ENCODE peak calls at places on chromosomes 3 and 15, in eight cellular contexts. Y, D, Z, F, J, L, G and W are unnamed samples.

GRCh38 chr3:158731938-158732855 is at the start of gene RARRES1:
- DNase-seq in F (peak; percentile 55), Z (peak; percentile 62), Y (peak; percentile 60), D (peak; percentile 90), L (no peak), G (peak; percentile 51), J (peak; percentile 47), W (peak; percentile 79)

GRCh38 chr15:29151111-29151857 is 118.3 kb downstream of the NSMCE3 start:
- DNase-seq in Y (no peak), L (no peak), F (no peak), Z (no peak), G (no peak), J (no peak), D (peak; percentile 61), W (no peak)

GRCh38 chr15:99537344-99537743 is 28.4 kb upstream of the MEF2A start:
- DNase-seq in D (no peak), Y (no peak), G (no peak), F (no peak), L (no peak), J (no peak), Z (no peak), W (no peak)

GRCh38 chr15:68343579-68344225 is 66.2 kb downstream of the FEM1B start:
- DNase-seq in D (no peak), L (no peak), Z (no peak), F (no peak), J (no peak), G (no peak), Y (no peak), W (no peak)

GRCh38 chr15:81161215-81161673 is 27.2 kb downstream of the CFAP161 start:
- DNase-seq in D (no peak), F (no peak), Y (no peak), J (no peak), Z (no peak), L (no peak), G (no peak), W (no peak)

GRCh38 chr3:133570139-133570936 is 3.1 kb upstream of the CDV3 start:
- DNase-seq in D (no peak), L (no peak), J (peak; percentile 89), F (no peak), G (no peak), Z (peak; percentile 85), Y (no peak), W (no peak)

GRCh38 chr3:154730221-154730620 is 300.2 kb upstream of the GPR149 start:
- DNase-seq in G (no peak), D (no peak), L (no peak), Y (no peak), Z (peak; percentile 24), J (no peak), F (no peak), W (no peak)

GRCh38 chr3:134373278-134373941 is 837 bp downstream of the AMOTL2 start:
- DNase-seq in Z (peak; percentile 85), L (no peak), J (peak; percentile 94), D (peak; percentile 96), F (peak; percentile 75), Y (no peak), G (peak; percentile 74), W (peak; percentile 88)

GRCh38 chr3:197458179-197458707 is 97.5 kb downstream of the BDH1 start:
- DNase-seq in J (no peak), Y (peak; percentile 53), D (peak; percentile 75), F (no peak), G (no peak), Z (peak; percentile 51), L (no peak), W (no peak)
- TF ChIP-seq CTCF in J (peak; percentile 28), Y (peak; percentile 34), D (no peak), F (peak; percentile 49), G (peak; percentile 33), Z (peak; percentile 55), L (no peak), W (peak; percentile 54)

DNA sequence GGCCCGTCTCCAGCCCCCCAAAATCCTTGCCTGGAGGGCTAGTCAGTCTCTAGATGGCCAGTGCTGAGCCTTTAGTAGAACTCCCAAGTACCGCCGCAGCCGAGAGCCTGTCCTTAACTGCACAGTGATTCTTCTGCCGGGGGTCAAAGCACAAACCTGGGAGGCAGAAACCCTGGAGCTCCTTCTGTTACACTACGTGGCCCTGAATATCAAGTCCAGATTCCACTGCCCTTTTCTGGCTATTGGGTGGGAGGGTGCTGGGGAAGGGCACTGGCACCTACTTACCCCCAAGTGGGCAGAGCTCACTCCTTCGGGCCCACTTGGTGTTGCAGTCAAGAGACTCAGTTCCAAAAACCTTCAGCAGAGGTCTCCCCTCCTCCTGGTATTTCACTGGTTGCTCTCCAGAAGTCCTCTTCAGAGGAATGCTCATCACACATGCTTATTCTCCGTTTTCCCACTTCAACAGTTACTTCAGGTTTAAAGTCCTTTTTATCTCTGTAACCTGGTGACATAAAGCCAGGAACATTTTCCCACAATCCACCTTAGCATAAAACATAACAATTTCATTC is 10.8 kb downstream of the PDHB start:
- DNase-seq in Z (peak; percentile 26), J (peak; percentile 35), Y (peak; percentile 7), F (no peak), L (no peak), G (no peak), D (no peak), W (no peak)
- TF ChIP-seq CTCF in Z (peak; percentile 39), J (peak; percentile 38), Y (peak; percentile 33), F (peak; percentile 25), L (no peak), G (no peak), D (no peak), W (no peak)

DNA sequence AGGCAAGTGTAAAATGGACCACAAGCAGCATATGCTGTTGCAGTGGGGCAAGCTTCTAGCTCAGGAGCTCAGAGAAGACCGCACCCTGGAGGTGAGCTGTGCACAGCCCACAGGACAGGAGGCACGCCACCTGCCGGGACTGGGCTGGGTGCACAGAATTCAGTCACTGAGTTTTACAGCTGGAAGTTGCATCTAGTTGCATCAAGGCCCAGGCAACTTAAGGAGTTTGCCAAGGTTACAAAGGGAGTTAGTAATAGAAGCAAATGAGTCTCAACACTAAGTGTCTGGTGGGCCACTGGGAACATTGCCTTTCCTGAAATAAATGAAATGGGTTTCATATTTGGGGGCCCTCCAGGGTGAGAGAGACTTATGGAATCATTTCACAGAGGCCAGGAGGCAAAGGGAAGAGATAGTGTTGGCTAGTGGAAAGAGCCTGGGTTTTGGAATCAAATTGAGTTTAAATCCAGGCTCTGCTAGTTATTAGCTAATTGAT is 36.0 kb upstream of the TIMP4 start:
- DNase-seq in F (no peak), G (no peak), Z (peak; percentile 68), D (peak; percentile 81), L (no peak), Y (peak; percentile 73), J (no peak), W (no peak)
- TF ChIP-seq CTCF in F (no peak), G (peak; percentile 29), Z (peak; percentile 52), D (no peak), L (no peak), Y (peak; percentile 76), J (no peak), W (no peak)

GRCh38 chr15:89103481-89104171 is 15.4 kb downstream of the ABHD2 start:
- DNase-seq in Z (no peak), J (no peak), D (no peak), Y (no peak), G (no peak), L (no peak), F (no peak), W (no peak)
- TF ChIP-seq CTCF in Z (no peak), J (no peak), D (no peak), Y (no peak), G (no peak), L (no peak), F (no peak), W (no peak)

DNA sequence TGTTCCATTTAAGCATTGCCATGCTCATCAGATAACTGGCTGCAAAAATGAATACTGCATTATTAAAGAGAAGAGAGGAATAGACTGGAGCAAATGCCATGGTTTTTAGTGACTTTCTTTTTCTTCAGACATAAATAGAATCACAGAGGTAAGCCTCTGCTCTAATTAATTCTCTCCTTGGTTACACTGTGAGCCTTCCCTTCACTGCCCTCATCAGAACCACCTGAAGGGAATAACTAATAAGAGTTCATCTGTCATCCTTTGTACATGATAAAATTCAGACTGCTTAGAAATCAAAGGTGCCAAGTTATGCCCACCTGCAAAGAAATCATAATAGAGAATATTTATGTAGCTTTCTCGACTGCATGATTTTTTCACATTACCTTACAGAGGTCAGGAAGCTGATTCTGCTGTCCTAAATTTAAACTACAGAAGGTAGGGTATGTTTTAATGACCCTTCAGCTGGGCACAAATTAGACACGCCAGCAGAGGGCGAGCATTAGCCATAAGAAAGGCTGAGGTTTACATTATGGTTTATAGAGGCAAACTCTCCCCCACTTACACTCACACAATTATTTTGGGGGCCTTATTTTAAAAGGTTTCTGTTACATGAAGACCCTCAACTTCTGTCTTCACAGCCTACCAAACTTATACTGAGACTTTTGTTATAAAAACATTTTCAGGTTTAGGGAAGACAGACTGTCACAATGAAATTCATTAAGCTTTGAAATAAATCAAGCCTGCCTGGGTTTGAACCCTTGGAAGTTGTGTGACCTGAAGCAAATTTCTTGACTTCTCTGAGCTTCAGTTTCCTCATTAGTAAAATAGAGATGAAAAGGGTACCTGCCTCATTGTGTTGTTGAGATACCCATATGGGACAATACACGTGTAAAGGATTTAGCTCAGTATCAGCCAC is 15.3 kb upstream of the UNC13C start:
- DNase-seq in Y (no peak), Z (peak; percentile 54), D (no peak), L (no peak), G (peak; percentile 10), F (peak; percentile 47), J (peak; percentile 1), W (no peak)
- TF ChIP-seq CTCF in Y (peak; percentile 60), Z (peak; percentile 83), D (no peak), L (peak; percentile 37), G (peak; percentile 75), F (peak; percentile 82), J (peak; percentile 36), W (peak; percentile 80)

GRCh38 chr3:126340943-126341754 is 16.1 kb downstream of the KLF15 start:
- DNase-seq in J (no peak), F (no peak), Z (no peak), G (no peak), D (peak; percentile 83), Y (no peak), L (no peak), W (peak; percentile 56)

GRCh38 chr3:126342991-126343661 is 14.1 kb downstream of the KLF15 start:
- DNase-seq in D (peak; percentile 82), F (peak; percentile 26), J (no peak), Z (no peak), L (no peak), G (no peak), Y (no peak), W (peak; percentile 69)

GRCh38 chr3:126341755-126342150 is 15.5 kb downstream of the KLF15 start:
- DNase-seq in J (no peak), Y (no peak), G (no peak), D (peak; percentile 79), Z (no peak), L (no peak), F (no peak), W (no peak)

GRCh38 chr3:126343675-126344074 is 13.5 kb downstream of the KLF15 start:
- DNase-seq in G (no peak), J (no peak), D (peak; percentile 81), Y (no peak), L (no peak), F (no peak), Z (no peak), W (peak; percentile 65)

DNA sequence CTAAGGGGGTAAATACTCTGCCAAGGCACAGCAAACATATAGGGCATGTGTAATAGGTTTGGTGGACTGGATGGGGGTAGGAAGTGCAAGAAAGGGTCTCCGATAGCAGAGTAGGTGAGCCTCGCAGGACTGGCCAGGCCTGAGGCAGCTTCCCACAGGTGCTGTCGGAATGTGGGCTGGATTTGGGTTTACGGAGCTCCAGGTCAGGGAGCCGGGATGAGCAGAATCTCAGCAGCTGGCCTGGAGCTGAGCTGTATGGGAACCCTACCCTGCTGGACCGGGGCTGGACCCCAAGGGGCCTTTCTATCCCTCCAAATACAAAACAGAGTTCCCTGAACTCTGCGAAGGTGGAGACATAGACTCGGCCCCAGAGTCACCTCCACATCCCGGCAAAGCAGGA is 15.0 kb downstream of the KLF15 start:
- DNase-seq in L (no peak), D (peak; percentile 67), G (no peak), J (no peak), F (no peak), Y (no peak), Z (no peak), W (no peak)
- TF ChIP-seq CTCF in L (no peak), D (no peak), G (no peak), J (no peak), F (no peak), Y (no peak), Z (no peak), W (no peak)